ENCODE peak calls at places on chromosomes 16 and 17, in six cellular contexts. A is A549, Q is right atrium auricular region, K is lower leg skin, P is left lung, N is dorsolateral prefrontal cortex. W is an unnamed sample.

GRCh38 chr17:27816946-27817345 is 16.6 kb upstream of the NOS2 start:
- DNase-seq in A (no peak), Q (no peak), K (no peak), P (no peak), N (no peak), W (no peak)

GRCh38 chr17:73272906-73273218 is 11.2 kb upstream of the CPSF4L start:
- DNase-seq in A (no peak), Q (no peak), K (no peak), P (no peak), N (no peak), W (no peak)

GRCh38 chr17:63954402-63955063 is 18.2 kb downstream of the SCN4A start:
- DNase-seq in A (no peak), Q (no peak), K (no peak), P (no peak), N (no peak), W (no peak)

GRCh38 chr16:51569204-51569911 is 418.3 kb upstream of the SALL1 start:
- DNase-seq in A (no peak), Q (no peak), K (no peak), P (no peak), N (no peak), W (no peak)

GRCh38 chr16:57316390-57317017 is 32.0 kb upstream of the PLLP start:
- DNase-seq in A (peak), Q (peak), K (peak), P (no peak), N (no peak), W (no peak)

GRCh38 chr17:19398301-19399181 is 11.6 kb upstream of the MFAP4 start:
- DNase-seq in A (peak), Q (peak), K (peak), P (peak), N (no peak), W (no peak)

GRCh38 chr16:2150418-2151187 is 2.2 kb downstream of the RAB26 start:
- DNase-seq in A (peak), Q (no peak), K (no peak), P (no peak), N (no peak), W (peak)

GRCh38 chr16:66441586-66442375 is 14.7 kb downstream of the BEAN1 start:
- DNase-seq in A (no peak), Q (no peak), K (peak), P (no peak), N (no peak), W (no peak)

GRCh38 chr17:3754458-3755334 is 31.0 kb downstream of the HASPIN start:
- DNase-seq in A (peak), Q (no peak), K (peak), P (peak), N (no peak), W (no peak)

GRCh38 chr17:80279895-80280294 is 19.2 kb downstream of the RNF213 start:
- DNase-seq in A (no peak), Q (no peak), K (no peak), P (peak), N (no peak), W (no peak)

GRCh38 chr17:17139972-17140589 is 66.1 kb downstream of the PLD6 start:
- DNase-seq in A (no peak), Q (no peak), K (no peak), P (no peak), N (no peak), W (no peak)

GRCh38 chr16:22353188-22353919 is 21.1 kb downstream of the CDR2 start:
- DNase-seq in A (peak), Q (no peak), K (no peak), P (no peak), N (no peak), W (no peak)

GRCh38 chr17:36641877-36642845 is 40.8 kb downstream of the MRM1 start:
- DNase-seq in A (no peak), Q (no peak), K (no peak), P (no peak), N (no peak), W (no peak)

GRCh38 chr17:67475161-67475887 is 98.2 kb downstream of the PITPNC1 start:
- DNase-seq in A (peak), Q (peak), K (peak), P (peak), N (peak), W (no peak)

GRCh38 chr17:79761894-79762570 is 15.9 kb upstream of the CBX2 start:
- DNase-seq in A (no peak), Q (no peak), K (no peak), P (no peak), N (no peak), W (no peak)

GRCh38 chr17:82449136-82449882 is 1.2 kb downstream of the CYBC1 start:
- DNase-seq in A (no peak), Q (no peak), K (no peak), P (no peak), N (no peak), W (no peak)

DNA sequence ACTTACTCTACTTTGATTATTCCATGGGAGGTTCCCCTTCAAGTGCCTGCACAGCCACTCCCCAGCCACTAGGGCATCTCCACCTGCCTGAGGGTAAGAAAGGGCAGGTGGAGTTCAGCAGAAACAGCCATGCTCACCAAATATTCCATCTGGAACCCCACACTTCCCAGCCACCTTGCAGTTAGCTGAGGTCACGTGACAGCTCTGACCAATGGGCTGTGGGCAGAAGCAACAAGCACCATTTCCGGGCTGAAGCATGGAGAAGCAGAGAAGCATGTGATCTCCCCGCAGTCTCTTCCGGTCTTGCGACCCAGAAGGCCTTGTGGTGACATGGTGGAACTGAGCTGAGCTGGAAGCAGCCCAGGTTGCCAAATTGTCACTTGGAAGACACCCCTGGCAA is 108.6 kb downstream of the CCT6B start:
- DNase-seq in A (peak), Q (no peak), K (no peak), P (no peak), N (no peak), W (no peak)
- TF ChIP-seq CTCF in A (no peak), Q (no peak), K (no peak), P (no peak), N (no peak), W (no peak)

GRCh38 chr17:34099859-34100258 is 155.2 kb upstream of the CCL2 start:
- DNase-seq in A (no peak), Q (no peak), K (no peak), P (no peak), N (no peak), W (no peak)
- TF ChIP-seq CTCF in A (no peak), Q (no peak), K (no peak), P (no peak), N (no peak), W (no peak)

GRCh38 chr17:42251115-42251514 is 25.1 kb downstream of the STAT5B start:
- DNase-seq in A (peak), Q (no peak), K (no peak), P (no peak), N (no peak), W (no peak)
- TF ChIP-seq CTCF in A (peak), Q (peak), K (no peak), P (no peak), N (peak), W (peak)

DNA sequence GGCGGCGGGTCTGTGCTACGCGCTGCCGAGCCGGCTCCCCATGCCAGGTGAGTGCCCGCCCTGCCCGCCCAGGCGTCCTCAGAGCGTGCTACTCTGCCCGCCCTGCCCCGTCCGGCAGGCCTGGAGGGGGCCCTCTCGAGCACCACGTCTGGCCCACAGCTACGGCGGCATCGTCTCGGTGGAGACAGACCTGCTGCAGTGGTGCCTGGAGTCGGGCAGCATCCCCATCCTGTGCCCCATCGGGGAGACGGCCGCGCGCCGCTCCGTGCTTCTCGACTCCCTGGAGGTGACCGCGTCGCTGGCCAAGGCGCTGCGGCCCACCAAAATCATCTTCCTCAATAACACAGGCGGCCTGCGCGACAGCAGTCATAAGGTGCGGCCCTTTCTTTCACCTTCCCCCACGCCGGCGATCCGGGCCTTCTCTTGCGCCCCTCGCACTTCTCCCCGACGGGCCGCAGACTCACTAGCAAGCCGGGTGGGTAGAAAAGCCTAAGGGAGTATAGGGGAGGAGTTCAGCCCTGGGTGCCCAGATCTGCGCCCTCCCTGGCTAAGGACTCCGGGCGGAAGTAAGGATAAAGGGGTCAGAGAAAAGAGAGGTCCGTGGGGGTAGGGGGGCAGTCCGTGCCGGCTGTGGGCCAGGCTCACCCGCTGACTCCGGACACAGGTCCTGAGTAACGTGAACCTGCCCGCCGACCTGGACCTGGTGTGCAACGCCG is 1.6 kb downstream of the NAGS start:
- DNase-seq in A (peak), Q (no peak), K (peak), P (peak), N (no peak), W (no peak)
- TF ChIP-seq CTCF in A (no peak), Q (peak), K (no peak), P (no peak), N (no peak), W (no peak)

GRCh38 chr17:50181601-50182345 is 16.0 kb downstream of the SGCA start:
- DNase-seq in A (no peak), Q (no peak), K (no peak), P (no peak), N (no peak), W (no peak)
- TF ChIP-seq CTCF in A (no peak), Q (no peak), K (no peak), P (no peak), N (no peak), W (no peak)

GRCh38 chr16:26569793-26570192 is 496.9 kb upstream of the C16orf82 start:
- DNase-seq in A (peak), Q (no peak), K (no peak), P (no peak), N (no peak), W (no peak)
- TF ChIP-seq CTCF in A (peak), Q (peak), K (no peak), P (no peak), N (peak), W (peak)

GRCh38 chr16:84746231-84746630 is 46.4 kb downstream of the USP10 start:
- DNase-seq in A (no peak), Q (no peak), K (no peak), P (no peak), N (no peak), W (no peak)

GRCh38 chr16:84749815-84750214 is 50.0 kb downstream of the USP10 start:
- DNase-seq in A (no peak), Q (no peak), K (no peak), P (no peak), N (no peak), W (no peak)

GRCh38 chr16:84746875-84747274 is 47.1 kb downstream of the USP10 start:
- DNase-seq in A (peak), Q (no peak), K (no peak), P (no peak), N (no peak), W (no peak)

GRCh38 chr16:84751241-84751640 is 51.4 kb downstream of the USP10 start:
- DNase-seq in A (no peak), Q (no peak), K (no peak), P (peak), N (no peak), W (no peak)

DNA sequence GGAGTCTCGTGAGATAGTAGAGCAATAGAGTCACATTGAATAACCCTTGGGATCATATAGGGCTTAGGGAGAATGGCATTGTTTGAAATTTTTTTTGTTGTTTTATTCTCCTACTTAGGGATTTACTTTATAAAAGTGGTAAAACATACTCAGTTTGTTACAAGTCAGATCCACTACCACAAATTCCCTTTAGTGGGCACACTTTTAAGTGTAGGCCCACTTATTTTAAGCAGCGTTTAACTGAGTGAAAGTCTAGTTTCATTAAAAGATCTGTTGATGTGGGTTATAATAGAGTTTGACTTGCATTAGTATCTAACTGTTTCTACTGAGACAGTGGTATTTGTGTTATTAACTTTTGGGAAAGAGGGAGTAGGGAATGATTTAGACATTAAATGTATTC is 49.3 kb downstream of the USP10 start:
- DNase-seq in A (no peak), Q (no peak), K (no peak), P (no peak), N (no peak), W (no peak)
- TF ChIP-seq CTCF in A (no peak), Q (no peak), K (no peak), P (no peak), N (peak), W (no peak)

GRCh38 chr16:50381679-50382440 is 13.1 kb upstream of the BRD7 start:
- DNase-seq in A (no peak), Q (no peak), K (peak), P (no peak), N (no peak), W (no peak)
- TF ChIP-seq CTCF in A (no peak), Q (no peak), K (no peak), P (no peak), N (no peak), W (no peak)

DNA sequence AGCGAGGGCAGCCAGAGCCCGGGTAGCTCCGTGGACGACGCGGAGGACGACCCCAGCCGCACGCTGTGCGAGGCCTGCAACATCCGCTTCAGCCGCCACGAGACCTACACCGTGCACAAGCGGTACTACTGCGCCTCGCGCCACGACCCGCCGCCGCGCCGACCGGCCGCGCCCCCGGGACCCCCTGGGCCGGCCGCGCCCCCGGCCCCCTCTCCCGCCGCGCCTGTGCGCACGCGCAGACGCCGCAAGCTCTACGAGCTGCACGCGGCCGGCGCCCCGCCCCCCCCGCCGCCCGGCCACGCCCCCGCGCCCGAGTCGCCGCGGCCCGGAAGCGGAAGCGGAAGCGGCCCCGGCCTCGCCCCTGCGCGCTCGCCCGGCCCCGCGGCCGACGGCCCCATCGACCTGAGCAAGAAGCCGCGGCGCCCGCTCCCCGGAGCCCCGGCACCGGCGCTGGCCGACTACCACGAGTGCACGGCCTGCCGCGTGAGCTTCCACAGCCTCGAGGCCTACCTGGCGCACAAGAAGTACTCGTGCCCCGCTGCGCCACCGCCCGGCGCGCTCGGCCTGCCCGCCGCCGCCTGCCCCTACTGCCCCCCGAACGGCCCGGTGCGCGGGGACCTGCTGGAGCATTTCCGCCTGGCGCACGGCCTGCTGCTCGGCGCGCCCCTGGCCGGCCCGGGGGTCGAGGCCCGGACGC is 36.1 kb upstream of the ZC3H18 start:
- DNase-seq in A (peak), Q (peak), K (peak), P (peak), N (no peak), W (peak)
- TF ChIP-seq CTCF in A (peak), Q (no peak), K (no peak), P (no peak), N (no peak), W (no peak)